ENCODE peak calls at places on chromosomes 6 and 20, in six cellular contexts. G is GM23338, U is fibroblast of lung, H is upper lobe of right lung, J is lower lobe of right lung, I is mesenchymal stem cell. D is an unnamed sample.
A peak's percentile ranks its signal among the peaks of the same experiment; 100 is the strongest.

GRCh38 chr6:398558-399078 is 7.1 kb downstream of the IRF4 start:
- DNase-seq in G (no peak), I (no peak), H (no peak), J (no peak), U (no peak), D (no peak)

GRCh38 chr6:134176283-134176975 is 124.0 kb upstream of the SLC2A12 start:
- DNase-seq in J (peak; percentile 75), G (peak; percentile 69), H (peak; percentile 83), I (peak; percentile 65), U (peak; percentile 48), D (no peak)

GRCh38 chr20:57399587-57400261 is 8.5 kb downstream of the RBM38 start:
- DNase-seq in H (no peak), I (no peak), J (peak; percentile 45), G (no peak), U (no peak), D (peak; percentile 52)

GRCh38 chr20:34249291-34249690 is 8.1 kb downstream of the ASIP start:
- DNase-seq in G (no peak), H (no peak), U (peak; percentile 75), J (no peak), I (peak; percentile 60), D (no peak)

GRCh38 chr6:153130515-153131036 is 506 bp downstream of the RGS17 start:
- DNase-seq in G (peak; percentile 32), U (no peak), J (no peak), H (peak; percentile 49), I (no peak), D (no peak)

GRCh38 chr6:148965287-148965686 is 218.5 kb downstream of the UST start:
- DNase-seq in G (no peak), U (no peak), I (no peak), H (no peak), J (no peak), D (no peak)

GRCh38 chr6:287500-287883 is 4.8 kb upstream of the DUSP22 start:
- DNase-seq in I (no peak), G (no peak), U (no peak), J (no peak), H (no peak), D (no peak)

GRCh38 chr20:59518881-59519706 is 85.2 kb upstream of the PHACTR3 start:
- DNase-seq in G (peak; percentile 85), H (no peak), J (no peak), U (peak; percentile 50), I (peak; percentile 24), D (peak; percentile 57)

GRCh38 chr20:20034486-20034885 is 17.3 kb downstream of the NAA20 start:
- DNase-seq in I (no peak), U (no peak), H (no peak), G (no peak), J (no peak), D (no peak)

GRCh38 chr20:57393321-57394086 is 2.3 kb downstream of the RBM38 start:
- DNase-seq in G (no peak), U (no peak), I (no peak), H (no peak), J (peak; percentile 25), D (no peak)

GRCh38 chr20:33897313-33897912 is 86.3 kb downstream of the CHMP4B start:
- DNase-seq in J (no peak), U (no peak), H (no peak), G (no peak), I (no peak), D (no peak)

GRCh38 chr6:46505693-46506512 is 14.7 kb upstream of the RCAN2 start:
- DNase-seq in U (no peak), J (no peak), I (no peak), G (no peak), H (no peak), D (no peak)

GRCh38 chr6:33630014-33630413 is 8.9 kb downstream of the ITPR3 start:
- DNase-seq in J (no peak), I (no peak), G (no peak), H (no peak), U (no peak), D (no peak)

GRCh38 chr20:47531468-47531867 is 29.8 kb downstream of the NCOA3 start:
- DNase-seq in I (no peak), U (no peak), J (no peak), G (no peak), H (no peak), D (no peak)

GRCh38 chr6:72911463-72912153 is 289.7 kb downstream of the KCNQ5 start:
- DNase-seq in J (no peak), U (peak; percentile 64), G (no peak), I (no peak), H (no peak), D (no peak)

GRCh38 chr6:35477551-35478179 is 9.5 kb downstream of the RPL10A start:
- DNase-seq in U (no peak), J (no peak), I (no peak), G (no peak), H (no peak), D (no peak)

GRCh38 chr20:32045999-32046398 is 6.0 kb upstream of the HCK start:
- DNase-seq in G (no peak), H (no peak), J (no peak), U (no peak), I (no peak), D (no peak)

GRCh38 chr6:63066053-63066704 is 145.1 kb upstream of the FKBP1C start:
- DNase-seq in I (peak; percentile 2), U (no peak), J (no peak), H (no peak), G (peak; percentile 40), D (no peak)

GRCh38 chr6:111757342-111757741 is 115.9 kb downstream of the FYN start:
- DNase-seq in J (no peak), G (peak; percentile 42), U (peak; percentile 53), I (peak; percentile 34), H (no peak), D (peak; percentile 29)

GRCh38 chr6:134937426-134937825 is 12.5 kb downstream of the ALDH8A1 start:
- DNase-seq in H (no peak), G (no peak), I (peak; percentile 38), J (no peak), U (no peak), D (no peak)

GRCh38 chr6:133568970-133569889 is 319.7 kb upstream of the TCF21 start:
- DNase-seq in G (peak; percentile 77), U (peak; percentile 88), H (no peak), J (no peak), I (peak; percentile 85), D (peak; percentile 12)

GRCh38 chr20:58233881-58234528 is 5.6 kb upstream of the ANKRD60 start:
- DNase-seq in G (peak; percentile 76), U (no peak), I (peak; percentile 26), J (no peak), H (no peak), D (no peak)

GRCh38 chr6:110399219-110400071 is 15.9 kb downstream of the DDO start:
- DNase-seq in J (no peak), G (no peak), I (no peak), H (no peak), U (peak; percentile 11), D (no peak)

GRCh38 chr6:150395388-150396009 is 26.7 kb downstream of the IYD start:
- DNase-seq in J (peak; percentile 59), I (peak; percentile 50), H (no peak), G (peak; percentile 93), U (peak; percentile 56), D (peak; percentile 37)

GRCh38 chr6:99822741-99823512 is 171.1 kb downstream of the MCHR2 start:
- DNase-seq in H (no peak), I (peak; percentile 48), G (peak; percentile 29), U (peak; percentile 58), J (no peak), D (no peak)

GRCh38 chr6:99119109-99120031 is 171.6 kb upstream of the FBXL4 start:
- DNase-seq in I (peak; percentile 40), J (no peak), H (no peak), U (peak; percentile 49), G (peak; percentile 81), D (peak; percentile 41)

GRCh38 chr6:81822584-81822983 is 70.1 kb upstream of the TENT5A start:
- DNase-seq in J (no peak), H (no peak), U (no peak), I (no peak), G (no peak), D (no peak)

DNA sequence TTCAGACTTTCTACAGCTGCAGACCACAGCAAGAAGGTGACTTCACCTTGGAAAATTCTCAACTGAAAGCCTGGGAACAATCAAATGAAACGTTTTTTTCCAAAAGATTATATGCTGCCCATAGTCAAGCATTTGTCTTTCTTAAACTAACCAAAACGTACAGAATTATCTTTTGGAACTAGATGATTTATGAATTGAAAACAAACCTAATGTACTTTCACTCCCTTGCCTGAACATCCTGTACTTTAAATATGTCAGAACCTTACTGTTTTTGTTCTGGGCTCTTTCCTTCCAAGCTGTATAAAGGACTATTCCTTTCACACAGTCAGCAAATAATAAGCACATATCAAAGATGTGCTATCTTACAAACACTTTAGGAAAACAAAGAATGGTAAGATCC is 62.4 kb upstream of the TNFAIP3 start:
- DNase-seq in U (peak; percentile 79), H (no peak), I (no peak), J (no peak), G (no peak), D (no peak)
- H3K27ac ChIP-seq in U (no peak overlapping the region), H (no peak overlapping the region), I (no peak overlapping the region), J (no peak overlapping the region), G (no peak overlapping the region), D (peak overlapping the region; percentile 43)

GRCh38 chr6:159533016-159533415 is 160.0 kb downstream of the SOD2 start:
- DNase-seq in J (no peak), H (no peak), I (no peak), G (no peak), U (no peak), D (no peak)
- H3K27me3 ChIP-seq in J (no peaks in the 10 kb centered on the region), H (no peaks in the 10 kb centered on the region), I (no peaks in the 10 kb centered on the region), G (no peaks in the 10 kb centered on the region), U (no peaks in the 10 kb centered on the region), D (peaks cover 3% of the 10 kb centered on the region)

GRCh38 chr20:2295886-2296544 is at the start of gene TGM3:
- DNase-seq in I (no peak), U (no peak), G (no peak), H (no peak), J (no peak), D (no peak)

GRCh38 chr20:2295286-2295685 is 515 bp upstream of the TGM3 start:
- DNase-seq in I (no peak), H (no peak), U (no peak), G (no peak), J (no peak), D (no peak)

GRCh38 chr20:2292711-2293110 is 3.1 kb upstream of the TGM3 start:
- DNase-seq in I (no peak), H (peak; percentile 76), U (no peak), J (peak; percentile 81), G (no peak), D (no peak)

GRCh38 chr20:2293486-2293885 is 2.3 kb upstream of the TGM3 start:
- DNase-seq in H (no peak), J (no peak), U (no peak), G (no peak), I (no peak), D (no peak)

DNA sequence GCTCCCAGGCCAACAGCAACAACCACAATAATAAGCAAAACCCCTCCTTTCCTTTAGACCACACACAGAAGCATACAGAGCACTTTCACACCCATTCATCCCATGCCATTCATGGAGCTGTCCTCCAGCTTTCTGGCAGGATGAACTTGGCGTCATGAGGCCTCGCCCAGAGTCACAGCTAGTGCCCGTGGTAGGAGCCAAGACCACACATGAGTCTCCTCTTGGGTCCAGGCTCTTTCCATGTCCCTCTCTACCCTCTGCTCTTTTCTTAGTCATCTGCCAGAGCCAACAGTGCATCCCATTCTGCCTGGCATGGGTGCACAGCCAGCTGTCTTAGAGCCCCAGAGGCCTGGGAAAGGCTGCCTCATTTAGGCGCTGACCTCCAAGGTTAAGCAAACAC is 1.8 kb upstream of the TGM3 start:
- DNase-seq in U (no peak), I (no peak), G (no peak), J (no peak), H (no peak), D (no peak)
- H3K4me1 ChIP-seq in U (no peaks in the 10 kb centered on the region), I (peaks cover 5% of the 10 kb centered on the region), G (peaks cover 10% of the 10 kb centered on the region), J (peaks cover 3% of the 10 kb centered on the region), H (no peaks in the 10 kb centered on the region), D (no peaks in the 10 kb centered on the region)

GRCh38 chr6:162200945-162201692 is 526.4 kb downstream of the PRKN start:
- DNase-seq in U (no peak), I (no peak), G (peak; percentile 18), H (no peak), J (no peak), D (no peak)
- H3K27ac ChIP-seq in U (no peak overlapping the region), I (no peak overlapping the region), G (no peak overlapping the region), H (no peak overlapping the region), J (no peak overlapping the region), D (no peak overlapping the region)